ENCODE peak calls at places on chromosomes 3 and 15, in seven cellular contexts. L is pancreas, Y is mammary epithelial cell, O is heart right ventricle, P is fibroblast of lung, W is PC-3, J is lower lobe of right lung. H is an unnamed sample.
A peak's percentile ranks its signal among the peaks of the same experiment; 100 is the strongest.

GRCh38 chr3:149120051-149120972 is 9.1 kb upstream of the HPS3 start:
- DNase-seq in P (peak; percentile 55), L (no peak), Y (peak; percentile 35), W (peak; percentile 86), J (no peak), O (no peak), H (no peak)

GRCh38 chr3:32438596-32439344 is 47.1 kb downstream of the CMTM7 start:
- DNase-seq in J (no peak), Y (no peak), L (no peak), P (peak; percentile 40), O (no peak), W (no peak), H (no peak)

GRCh38 chr3:85254738-85255137 is 295.9 kb downstream of the CADM2 start:
- DNase-seq in W (peak; percentile 37), O (no peak), L (no peak), P (peak; percentile 27), J (no peak), Y (no peak), H (no peak)

GRCh38 chr15:51299187-51300015 is 39.0 kb downstream of the CYP19A1 start:
- DNase-seq in Y (no peak), P (no peak), J (no peak), W (no peak), O (no peak), L (no peak), H (no peak)

GRCh38 chr3:104582092-104582491 is 784.6 kb upstream of the ALCAM start:
- DNase-seq in P (peak; percentile 52), L (no peak), O (no peak), W (peak; percentile 37), Y (no peak), J (no peak), H (no peak)

GRCh38 chr15:56464893-56465520 is at the start of gene MNS1:
- DNase-seq in W (peak; percentile 95), O (peak; percentile 82), L (peak; percentile 94), Y (peak; percentile 95), P (peak; percentile 96), J (peak; percentile 91), H (peak; percentile 93)

GRCh38 chr15:64905119-64905831 is 6.4 kb upstream of the ANKDD1A start:
- DNase-seq in L (peak; percentile 79), P (peak; percentile 68), Y (no peak), O (peak; percentile 87), J (peak; percentile 85), W (no peak), H (peak; percentile 42)

GRCh38 chr15:33234019-33234418 is 39.5 kb upstream of the FMN1 start:
- DNase-seq in O (no peak), L (no peak), W (peak; percentile 80), Y (peak; percentile 67), P (peak; percentile 49), J (no peak), H (peak; percentile 23)

GRCh38 chr3:23055733-23056376 is 147.3 kb upstream of the UBE2E2 start:
- DNase-seq in O (no peak), J (no peak), W (peak; percentile 86), L (no peak), Y (peak; percentile 81), P (peak; percentile 94), H (no peak)

GRCh38 chr15:58114388-58114787 is 23.8 kb upstream of the AQP9 start:
- DNase-seq in J (no peak), P (no peak), O (no peak), W (no peak), L (no peak), Y (no peak), H (no peak)

GRCh38 chr15:63198315-63198714 is 8.9 kb downstream of the RAB8B start:
- DNase-seq in J (no peak), Y (no peak), L (no peak), O (no peak), P (no peak), W (no peak), H (no peak)
- H3K4me1 ChIP-seq in J (peaks cover 89% of the 10 kb centered on the region), Y (no peaks in the 10 kb centered on the region), L (peaks cover 8% of the 10 kb centered on the region), O (peaks cover 99% of the 10 kb centered on the region), P (peaks cover 24% of the 10 kb centered on the region), W (peaks cover 56% of the 10 kb centered on the region), H (peaks cover 67% of the 10 kb centered on the region)

GRCh38 chr15:89662893-89663673 is 7.8 kb upstream of the KIF7 start:
- DNase-seq in W (peak; percentile 93), J (peak; percentile 47), P (peak; percentile 93), O (peak; percentile 60), L (no peak), Y (peak; percentile 76), H (peak; percentile 89)
- H3K4me3 ChIP-seq in W (peak overlapping the region; percentile 44), J (no peak overlapping the region), P (peak overlapping the region; percentile 42), O (peak overlapping the region; percentile 26), L (no peak overlapping the region), Y (peak overlapping the region; percentile 13), H (peak overlapping the region; percentile 17)

GRCh38 chr3:17233398-17233800 is 348.6 kb downstream of the PLCL2 start:
- DNase-seq in W (peak; percentile 97), Y (peak; percentile 83), P (peak; percentile 72), L (no peak), J (no peak), O (no peak), H (no peak)

GRCh38 chr3:17239417-17239816 is 354.7 kb downstream of the PLCL2 start:
- DNase-seq in P (no peak), L (no peak), W (no peak), J (no peak), O (no peak), Y (no peak), H (no peak)

GRCh38 chr3:17234382-17234781 is 349.6 kb downstream of the PLCL2 start:
- DNase-seq in Y (no peak), J (no peak), P (no peak), L (no peak), W (no peak), O (no peak), H (no peak)

GRCh38 chr3:17235311-17235710 is 350.6 kb downstream of the PLCL2 start:
- DNase-seq in O (no peak), L (no peak), P (no peak), Y (no peak), W (no peak), J (no peak), H (no peak)

GRCh38 chr3:17238029-17238428 is 353.3 kb downstream of the PLCL2 start:
- DNase-seq in J (no peak), O (no peak), L (no peak), Y (no peak), P (no peak), W (no peak), H (no peak)
- H3K4me1 ChIP-seq in J (peaks cover 4% of the 10 kb centered on the region), O (peaks cover 21% of the 10 kb centered on the region), L (peaks cover 6% of the 10 kb centered on the region), Y (peaks cover 2% of the 10 kb centered on the region), P (no peaks in the 10 kb centered on the region), W (peaks cover 1% of the 10 kb centered on the region), H (no peaks in the 10 kb centered on the region)

DNA sequence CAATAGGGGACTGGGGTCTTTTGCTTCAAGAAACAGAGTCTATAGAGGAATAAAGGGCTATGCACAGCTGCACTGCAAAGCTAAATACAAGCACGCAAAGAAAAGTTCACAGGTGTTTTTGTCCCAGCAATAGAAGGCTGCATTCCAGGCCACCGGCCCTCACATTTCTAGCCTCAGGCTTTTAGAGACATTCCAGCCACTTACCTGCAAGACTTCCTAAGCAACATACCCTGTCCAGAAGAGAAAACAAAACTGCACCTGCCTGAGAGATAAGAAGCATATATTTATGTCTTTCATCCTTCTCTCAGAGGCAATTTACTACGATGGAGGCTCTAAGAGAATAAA is 220.5 kb downstream of the OPA1 start:
- DNase-seq in L (no peak), Y (no peak), W (no peak), J (no peak), O (no peak), P (no peak), H (no peak)
- H3K4me3 ChIP-seq in L (no peak overlapping the region), Y (no peak overlapping the region), W (no peak overlapping the region), J (no peak overlapping the region), O (no peak overlapping the region), P (no peak overlapping the region), H (no peak overlapping the region)

GRCh38 chr15:42575188-42576039 is at the start of gene STARD9:
- DNase-seq in W (peak; percentile 98), O (peak; percentile 99), Y (peak; percentile 98), P (peak; percentile 98), J (peak; percentile 99), L (peak; percentile 98), H (peak; percentile 99)
- H3K4me1 ChIP-seq in W (peaks cover 18% of the 10 kb centered on the region), O (peaks cover 43% of the 10 kb centered on the region), Y (peaks cover 15% of the 10 kb centered on the region), P (peaks cover 7% of the 10 kb centered on the region), J (peaks cover 24% of the 10 kb centered on the region), L (no peaks in the 10 kb centered on the region), H (peaks cover 17% of the 10 kb centered on the region)

GRCh38 chr3:46013316-46014094 is 13.8 kb downstream of the XCR1 start:
- DNase-seq in P (no peak), Y (no peak), L (no peak), O (no peak), J (no peak), W (no peak), H (no peak)
- H3K4me3 ChIP-seq in P (no peak overlapping the region), Y (no peak overlapping the region), L (no peak overlapping the region), O (no peak overlapping the region), J (no peak overlapping the region), W (no peak overlapping the region), H (no peak overlapping the region)

GRCh38 chr3:135766113-135766512 is 199.4 kb upstream of the PPP2R3A start:
- DNase-seq in O (no peak), J (no peak), P (no peak), L (no peak), Y (no peak), W (no peak), H (no peak)
- H3K4me1 ChIP-seq in O (no peaks in the 10 kb centered on the region), J (no peaks in the 10 kb centered on the region), P (no peaks in the 10 kb centered on the region), L (no peaks in the 10 kb centered on the region), Y (no peaks in the 10 kb centered on the region), W (no peaks in the 10 kb centered on the region), H (no peaks in the 10 kb centered on the region)

GRCh38 chr3:195580733-195581443 is 2.9 kb downstream of the APOD start:
- DNase-seq in O (no peak), P (peak; percentile 18), J (no peak), W (no peak), L (no peak), Y (peak; percentile 17), H (no peak)
- H3K4me3 ChIP-seq in O (peak overlapping the region; percentile 29), P (no peak overlapping the region), J (no peak overlapping the region), W (no peak overlapping the region), L (no peak overlapping the region), Y (no peak overlapping the region), H (no peak overlapping the region)

GRCh38 chr15:81954158-81954783 is 91.5 kb downstream of the MEX3B start:
- DNase-seq in W (no peak), O (no peak), L (no peak), J (no peak), P (no peak), Y (no peak), H (no peak)

GRCh38 chr15:81948142-81948709 is 97.6 kb downstream of the MEX3B start:
- DNase-seq in L (no peak), W (no peak), Y (no peak), P (no peak), J (no peak), O (no peak), H (no peak)

GRCh38 chr15:81950841-81951414 is 94.9 kb downstream of the MEX3B start:
- DNase-seq in L (no peak), Y (no peak), W (no peak), P (peak; percentile 51), O (no peak), J (no peak), H (no peak)

GRCh38 chr15:81945014-81945615 is 100.7 kb downstream of the MEX3B start:
- DNase-seq in W (no peak), J (no peak), Y (no peak), P (no peak), O (no peak), L (no peak), H (no peak)

GRCh38 chr15:81948751-81949150 is 97.1 kb downstream of the MEX3B start:
- DNase-seq in J (no peak), O (no peak), Y (no peak), L (no peak), W (no peak), P (no peak), H (peak; percentile 12)
- H3K4me1 ChIP-seq in J (no peaks in the 10 kb centered on the region), O (no peaks in the 10 kb centered on the region), Y (no peaks in the 10 kb centered on the region), L (no peaks in the 10 kb centered on the region), W (no peaks in the 10 kb centered on the region), P (no peaks in the 10 kb centered on the region), H (peaks cover 33% of the 10 kb centered on the region)